ENCODE peak calls at places on chromosomes 13 and 19, in ten cellular contexts. One of them, this sample, is unnamed.

GRCh38 chr19:50906217-50906616 is 5.0 kb downstream of the KLK4 start:
- DNase-seq in heart right ventricle: no peak
- DNase-seq in Panc1: no peak
- DNase-seq in breast epithelium: no peak
- DNase-seq in IMR-90: no peak
- DNase-seq in foreskin keratinocyte: no peak
- DNase-seq in HepG2: peak; percentile 17
- DNase-seq in effector memory CD4-positive, alpha-beta T cell: no peak
- DNase-seq in substantia nigra: peak; percentile 5
- DNase-seq in CD8-positive, alpha-beta T cell: no peak
- DNase-seq in this sample: peak; percentile 6

GRCh38 chr19:18629166-18630088 is 7.4 kb upstream of the KLHL26 start:
- DNase-seq in heart right ventricle: peak; percentile 51
- DNase-seq in Panc1: no peak
- DNase-seq in breast epithelium: no peak
- DNase-seq in IMR-90: no peak
- DNase-seq in foreskin keratinocyte: no peak
- DNase-seq in HepG2: no peak
- DNase-seq in effector memory CD4-positive, alpha-beta T cell: no peak
- DNase-seq in substantia nigra: no peak
- DNase-seq in CD8-positive, alpha-beta T cell: no peak
- DNase-seq in this sample: no peak

GRCh38 chr19:9709305-9709704 is 34.4 kb upstream of the ZNF562 start:
- DNase-seq in heart right ventricle: no peak
- DNase-seq in Panc1: no peak
- DNase-seq in breast epithelium: no peak
- DNase-seq in IMR-90: no peak
- DNase-seq in foreskin keratinocyte: no peak
- DNase-seq in HepG2: no peak
- DNase-seq in effector memory CD4-positive, alpha-beta T cell: no peak
- DNase-seq in substantia nigra: no peak
- DNase-seq in CD8-positive, alpha-beta T cell: no peak
- DNase-seq in this sample: no peak

GRCh38 chr19:2428027-2428690 is 773 bp upstream of the TIMM13 start:
- DNase-seq in heart right ventricle: no peak
- DNase-seq in Panc1: no peak
- DNase-seq in breast epithelium: peak; percentile 30
- DNase-seq in IMR-90: peak; percentile 8
- DNase-seq in foreskin keratinocyte: no peak
- DNase-seq in HepG2: no peak
- DNase-seq in effector memory CD4-positive, alpha-beta T cell: no peak
- DNase-seq in substantia nigra: no peak
- DNase-seq in CD8-positive, alpha-beta T cell: no peak
- DNase-seq in this sample: no peak

GRCh38 chr19:38731654-38732301 is 12.5 kb downstream of the CAPN12 start:
- DNase-seq in heart right ventricle: no peak
- DNase-seq in Panc1: no peak
- DNase-seq in breast epithelium: peak; percentile 49
- DNase-seq in IMR-90: no peak
- DNase-seq in foreskin keratinocyte: no peak
- DNase-seq in HepG2: no peak
- DNase-seq in effector memory CD4-positive, alpha-beta T cell: no peak
- DNase-seq in substantia nigra: no peak
- DNase-seq in CD8-positive, alpha-beta T cell: no peak
- DNase-seq in this sample: no peak

GRCh38 chr13:37709318-37709717 is 110.8 kb upstream of the POSTN start:
- DNase-seq in heart right ventricle: no peak
- DNase-seq in Panc1: no peak
- DNase-seq in breast epithelium: no peak
- DNase-seq in IMR-90: no peak
- DNase-seq in foreskin keratinocyte: no peak
- DNase-seq in HepG2: no peak
- DNase-seq in effector memory CD4-positive, alpha-beta T cell: no peak
- DNase-seq in substantia nigra: no peak
- DNase-seq in CD8-positive, alpha-beta T cell: no peak
- DNase-seq in this sample: no peak

GRCh38 chr13:39765801-39766463 is 110.5 kb downstream of the COG6 start:
- DNase-seq in heart right ventricle: peak; percentile 34
- DNase-seq in Panc1: no peak
- DNase-seq in breast epithelium: peak; percentile 88
- DNase-seq in IMR-90: no peak
- DNase-seq in foreskin keratinocyte: no peak
- DNase-seq in HepG2: no peak
- DNase-seq in effector memory CD4-positive, alpha-beta T cell: no peak
- DNase-seq in substantia nigra: peak; percentile 42
- DNase-seq in CD8-positive, alpha-beta T cell: no peak
- DNase-seq in this sample: no peak

GRCh38 chr19:44260695-44261446 is 1.2 kb downstream of the ZNF233 start:
- DNase-seq in heart right ventricle: no peak
- DNase-seq in Panc1: no peak
- DNase-seq in breast epithelium: no peak
- DNase-seq in IMR-90: no peak
- DNase-seq in foreskin keratinocyte: no peak
- DNase-seq in HepG2: peak; percentile 6
- DNase-seq in effector memory CD4-positive, alpha-beta T cell: no peak
- DNase-seq in substantia nigra: no peak
- DNase-seq in CD8-positive, alpha-beta T cell: no peak
- DNase-seq in this sample: no peak

GRCh38 chr19:3380829-3381228 is 14.4 kb downstream of the NFIC start:
- DNase-seq in heart right ventricle: no peak
- DNase-seq in Panc1: no peak
- DNase-seq in breast epithelium: no peak
- DNase-seq in IMR-90: no peak
- DNase-seq in foreskin keratinocyte: no peak
- DNase-seq in HepG2: no peak
- DNase-seq in effector memory CD4-positive, alpha-beta T cell: no peak
- DNase-seq in substantia nigra: no peak
- DNase-seq in CD8-positive, alpha-beta T cell: no peak
- DNase-seq in this sample: no peak

GRCh38 chr13:42525035-42525504 is 48.9 kb upstream of the TNFSF11 start:
- DNase-seq in heart right ventricle: no peak
- DNase-seq in Panc1: no peak
- DNase-seq in breast epithelium: no peak
- DNase-seq in IMR-90: no peak
- DNase-seq in foreskin keratinocyte: peak; percentile 79
- DNase-seq in HepG2: no peak
- DNase-seq in effector memory CD4-positive, alpha-beta T cell: no peak
- DNase-seq in substantia nigra: no peak
- DNase-seq in CD8-positive, alpha-beta T cell: no peak
- DNase-seq in this sample: no peak

GRCh38 chr19:51541458-51542357 is 10.2 kb upstream of the SIGLEC6 start:
- DNase-seq in heart right ventricle: no peak
- DNase-seq in Panc1: no peak
- DNase-seq in breast epithelium: no peak
- DNase-seq in IMR-90: no peak
- DNase-seq in foreskin keratinocyte: no peak
- DNase-seq in HepG2: no peak
- DNase-seq in effector memory CD4-positive, alpha-beta T cell: no peak
- DNase-seq in substantia nigra: no peak
- DNase-seq in CD8-positive, alpha-beta T cell: no peak
- DNase-seq in this sample: no peak

GRCh38 chr19:33348301-33349010 is 25.1 kb upstream of the CEBPG start:
- DNase-seq in heart right ventricle: no peak
- DNase-seq in Panc1: no peak
- DNase-seq in breast epithelium: no peak
- DNase-seq in IMR-90: no peak
- DNase-seq in foreskin keratinocyte: no peak
- DNase-seq in HepG2: peak; percentile 46
- DNase-seq in effector memory CD4-positive, alpha-beta T cell: no peak
- DNase-seq in substantia nigra: no peak
- DNase-seq in CD8-positive, alpha-beta T cell: no peak
- DNase-seq in this sample: no peak

DNA sequence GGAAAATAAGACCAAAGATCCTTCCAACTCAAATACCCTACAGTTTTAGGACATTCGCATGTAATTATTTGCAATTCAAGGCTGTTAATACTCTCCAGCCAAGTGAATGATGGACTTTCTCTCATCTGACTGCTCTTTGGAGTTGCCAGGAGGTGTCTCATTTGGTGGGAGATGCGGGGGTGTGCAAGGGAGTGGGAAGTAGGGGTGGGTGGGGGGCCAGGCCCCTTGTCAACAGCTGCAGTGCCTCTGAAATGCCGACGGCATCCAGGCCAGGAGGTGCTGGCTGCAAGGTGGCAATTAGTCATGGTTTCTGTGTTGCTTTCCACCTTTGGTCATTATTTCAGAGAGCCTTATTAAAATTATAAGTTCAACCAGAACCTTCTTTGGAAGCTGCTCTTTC is 121.5 kb downstream of the KL start:
- DNase-seq in heart right ventricle: no peak
- DNase-seq in Panc1: no peak
- DNase-seq in breast epithelium: no peak
- DNase-seq in IMR-90: no peak
- DNase-seq in foreskin keratinocyte: no peak
- DNase-seq in HepG2: no peak
- DNase-seq in effector memory CD4-positive, alpha-beta T cell: no peak
- DNase-seq in substantia nigra: no peak
- DNase-seq in CD8-positive, alpha-beta T cell: no peak
- DNase-seq in this sample: no peak
- H3K27ac ChIP-seq in heart right ventricle: no peak overlapping the region
- H3K27ac ChIP-seq in Panc1: no peak overlapping the region
- H3K27ac ChIP-seq in breast epithelium: no peak overlapping the region
- H3K27ac ChIP-seq in IMR-90: no peak overlapping the region
- H3K27ac ChIP-seq in foreskin keratinocyte: no peak overlapping the region
- H3K27ac ChIP-seq in HepG2: no peak overlapping the region
- H3K27ac ChIP-seq in effector memory CD4-positive, alpha-beta T cell: no peak overlapping the region
- H3K27ac ChIP-seq in substantia nigra: no peak overlapping the region
- H3K27ac ChIP-seq in CD8-positive, alpha-beta T cell: no peak overlapping the region
- H3K27ac ChIP-seq in this sample: no peak overlapping the region

GRCh38 chr19:8001651-8001994 is 3.8 kb downstream of the ELAVL1 start:
- DNase-seq in heart right ventricle: no peak
- DNase-seq in Panc1: no peak
- DNase-seq in breast epithelium: no peak
- DNase-seq in IMR-90: no peak
- DNase-seq in foreskin keratinocyte: no peak
- DNase-seq in HepG2: no peak
- DNase-seq in effector memory CD4-positive, alpha-beta T cell: no peak
- DNase-seq in substantia nigra: no peak
- DNase-seq in CD8-positive, alpha-beta T cell: no peak
- DNase-seq in this sample: no peak
- H3K27ac ChIP-seq in heart right ventricle: peak overlapping the region; percentile 48
- H3K27ac ChIP-seq in Panc1: peak overlapping the region; percentile 81
- H3K27ac ChIP-seq in breast epithelium: peak overlapping the region; percentile 71
- H3K27ac ChIP-seq in IMR-90: no peak overlapping the region
- H3K27ac ChIP-seq in foreskin keratinocyte: no peak overlapping the region
- H3K27ac ChIP-seq in HepG2: peak overlapping the region; percentile 49
- H3K27ac ChIP-seq in effector memory CD4-positive, alpha-beta T cell: no peak overlapping the region
- H3K27ac ChIP-seq in substantia nigra: peak overlapping the region; percentile 69
- H3K27ac ChIP-seq in CD8-positive, alpha-beta T cell: no peak overlapping the region
- H3K27ac ChIP-seq in this sample: peak overlapping the region; percentile 45

GRCh38 chr19:46902402-46902766 is 41.6 kb downstream of the ARHGAP35 start:
- DNase-seq in heart right ventricle: no peak
- DNase-seq in Panc1: no peak
- DNase-seq in breast epithelium: peak; percentile 55
- DNase-seq in IMR-90: peak; percentile 31
- DNase-seq in foreskin keratinocyte: peak; percentile 93
- DNase-seq in HepG2: no peak
- DNase-seq in effector memory CD4-positive, alpha-beta T cell: no peak
- DNase-seq in substantia nigra: no peak
- DNase-seq in CD8-positive, alpha-beta T cell: no peak
- DNase-seq in this sample: no peak

GRCh38 chr19:46901701-46902401 is 41.1 kb downstream of the ARHGAP35 start:
- DNase-seq in heart right ventricle: no peak
- DNase-seq in Panc1: no peak
- DNase-seq in breast epithelium: no peak
- DNase-seq in IMR-90: peak; percentile 37
- DNase-seq in foreskin keratinocyte: no peak
- DNase-seq in HepG2: no peak
- DNase-seq in effector memory CD4-positive, alpha-beta T cell: no peak
- DNase-seq in substantia nigra: no peak
- DNase-seq in CD8-positive, alpha-beta T cell: no peak
- DNase-seq in this sample: no peak

GRCh38 chr19:46906221-46906620 is 45.4 kb downstream of the ARHGAP35 start:
- DNase-seq in heart right ventricle: no peak
- DNase-seq in Panc1: no peak
- DNase-seq in breast epithelium: no peak
- DNase-seq in IMR-90: no peak
- DNase-seq in foreskin keratinocyte: no peak
- DNase-seq in HepG2: no peak
- DNase-seq in effector memory CD4-positive, alpha-beta T cell: no peak
- DNase-seq in substantia nigra: no peak
- DNase-seq in CD8-positive, alpha-beta T cell: no peak
- DNase-seq in this sample: no peak

GRCh38 chr19:46904114-46905060 is 43.6 kb downstream of the ARHGAP35 start:
- DNase-seq in heart right ventricle: peak; percentile 56
- DNase-seq in Panc1: no peak
- DNase-seq in breast epithelium: no peak
- DNase-seq in IMR-90: peak; percentile 71
- DNase-seq in foreskin keratinocyte: no peak
- DNase-seq in HepG2: no peak
- DNase-seq in effector memory CD4-positive, alpha-beta T cell: no peak
- DNase-seq in substantia nigra: no peak
- DNase-seq in CD8-positive, alpha-beta T cell: no peak
- DNase-seq in this sample: no peak

DNA sequence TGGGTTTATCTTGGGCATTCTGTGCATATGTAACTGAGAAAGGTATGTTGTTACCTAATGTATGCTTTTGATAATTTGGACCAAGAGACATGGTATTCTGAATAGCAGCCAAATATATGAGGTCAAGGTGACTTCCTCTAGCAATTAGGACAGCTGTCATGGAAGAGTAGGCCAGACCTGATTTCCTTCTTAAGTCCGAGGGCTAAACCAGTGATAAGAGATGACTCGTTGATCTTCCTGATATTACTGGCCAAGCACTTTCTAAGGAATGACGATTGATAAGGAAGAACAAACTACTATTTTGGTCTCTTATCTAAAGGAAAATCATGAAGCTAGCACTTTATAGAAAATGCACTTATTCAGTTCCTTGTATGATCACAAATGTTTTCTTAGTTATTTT is 42.7 kb downstream of the ARHGAP35 start:
- DNase-seq in heart right ventricle: no peak
- DNase-seq in Panc1: no peak
- DNase-seq in breast epithelium: no peak
- DNase-seq in IMR-90: no peak
- DNase-seq in foreskin keratinocyte: no peak
- DNase-seq in HepG2: no peak
- DNase-seq in effector memory CD4-positive, alpha-beta T cell: no peak
- DNase-seq in substantia nigra: no peak
- DNase-seq in CD8-positive, alpha-beta T cell: no peak
- DNase-seq in this sample: no peak
- H3K27ac ChIP-seq in heart right ventricle: no peak overlapping the region
- H3K27ac ChIP-seq in Panc1: peak overlapping the region; percentile 64
- H3K27ac ChIP-seq in breast epithelium: peak overlapping the region; percentile 62
- H3K27ac ChIP-seq in IMR-90: no peak overlapping the region
- H3K27ac ChIP-seq in foreskin keratinocyte: peak overlapping the region; percentile 70
- H3K27ac ChIP-seq in HepG2: no peak overlapping the region
- H3K27ac ChIP-seq in effector memory CD4-positive, alpha-beta T cell: no peak overlapping the region
- H3K27ac ChIP-seq in substantia nigra: no peak overlapping the region
- H3K27ac ChIP-seq in CD8-positive, alpha-beta T cell: no peak overlapping the region
- H3K27ac ChIP-seq in this sample: no peak overlapping the region

DNA sequence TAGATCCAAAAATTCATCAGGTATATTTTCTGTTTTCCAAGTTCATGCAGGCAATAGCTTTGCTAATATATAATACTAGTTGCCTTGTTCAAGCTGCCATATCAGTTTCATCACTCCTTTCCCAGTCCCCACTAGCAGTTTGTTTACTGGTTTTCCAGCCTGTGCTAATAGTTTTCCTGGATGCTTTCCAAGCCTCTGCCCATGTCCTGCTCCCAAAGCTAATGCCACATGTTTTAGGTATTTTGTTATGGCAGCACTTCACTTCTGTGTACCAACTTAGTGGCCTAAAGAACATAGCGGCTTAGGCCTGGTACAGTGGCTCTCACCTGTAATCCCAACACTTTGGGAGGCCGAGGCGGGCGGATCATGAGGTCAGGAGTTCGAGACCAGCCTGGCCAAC is 28.1 kb upstream of the ZNF527 start:
- DNase-seq in heart right ventricle: no peak
- DNase-seq in Panc1: no peak
- DNase-seq in breast epithelium: no peak
- DNase-seq in IMR-90: no peak
- DNase-seq in foreskin keratinocyte: no peak
- DNase-seq in HepG2: no peak
- DNase-seq in effector memory CD4-positive, alpha-beta T cell: no peak
- DNase-seq in substantia nigra: no peak
- DNase-seq in CD8-positive, alpha-beta T cell: no peak
- DNase-seq in this sample: no peak
- H3K27ac ChIP-seq in heart right ventricle: no peak overlapping the region
- H3K27ac ChIP-seq in Panc1: no peak overlapping the region
- H3K27ac ChIP-seq in breast epithelium: no peak overlapping the region
- H3K27ac ChIP-seq in IMR-90: no peak overlapping the region
- H3K27ac ChIP-seq in foreskin keratinocyte: no peak overlapping the region
- H3K27ac ChIP-seq in HepG2: no peak overlapping the region
- H3K27ac ChIP-seq in effector memory CD4-positive, alpha-beta T cell: no peak overlapping the region
- H3K27ac ChIP-seq in substantia nigra: no peak overlapping the region
- H3K27ac ChIP-seq in CD8-positive, alpha-beta T cell: no peak overlapping the region
- H3K27ac ChIP-seq in this sample: no peak overlapping the region